ENCODE peak calls at places on chromosomes 12 and 14, in eight cellular contexts. C is K562, K is fibroblast of lung, P is GM23248, D is astrocyte, J is NT2/D1, M is neural progenitor cell, L is PC-3. X is an unnamed sample.

GRCh38 chr14:50037837-50038236 is 78.5 kb downstream of the VCPKMT start:
- DNase-seq in C (no peak), P (peak; percentile 54), M (no peak), J (no peak), D (no peak), L (no peak), K (no peak), X (no peak)

GRCh38 chr12:54376596-54377468 is 7.7 kb downstream of the ZNF385A start:
- DNase-seq in P (no peak), K (no peak), L (no peak), M (no peak), J (no peak), D (no peak), C (no peak), X (no peak)

GRCh38 chr14:103872492-103873113 is 25.2 kb upstream of the PPP1R13B start:
- DNase-seq in K (no peak), P (no peak), M (peak; percentile 40), D (no peak), C (no peak), J (no peak), L (no peak), X (no peak)

GRCh38 chr12:990308-990648 is 745 bp upstream of the ERC1 start:
- DNase-seq in P (peak; percentile 88), M (peak; percentile 79), K (peak; percentile 66), D (peak; percentile 62), J (peak; percentile 56), L (peak; percentile 41), C (no peak), X (peak; percentile 86)

GRCh38 chr12:107764626-107765025 is 3.7 kb upstream of the PRDM4 start:
- DNase-seq in M (no peak), K (no peak), C (no peak), P (no peak), J (no peak), L (no peak), D (no peak), X (no peak)

GRCh38 chr12:49349266-49349665 is 2.6 kb downstream of the DNAJC22 start:
- DNase-seq in P (no peak), L (no peak), D (no peak), C (no peak), J (no peak), M (no peak), K (no peak), X (no peak)

GRCh38 chr14:99982449-99983250 is 82.6 kb upstream of the EVL start:
- DNase-seq in M (peak; percentile 74), P (peak; percentile 77), D (peak; percentile 29), C (peak; percentile 57), L (peak; percentile 71), J (peak; percentile 39), K (peak; percentile 79), X (peak; percentile 85)

GRCh38 chr14:65487783-65488578 is 75.5 kb downstream of the FUT8 start:
- DNase-seq in D (no peak), P (no peak), L (no peak), M (peak; percentile 21), K (no peak), J (no peak), C (no peak), X (no peak)

GRCh38 chr12:132675753-132676152 is 11.4 kb downstream of the POLE start:
- DNase-seq in D (no peak), L (no peak), K (no peak), J (no peak), P (no peak), C (no peak), M (no peak), X (no peak)

GRCh38 chr12:77835982-77836381 is 5.3 kb downstream of the NAV3 start:
- DNase-seq in K (no peak), M (no peak), C (no peak), J (no peak), L (no peak), P (no peak), D (peak; percentile 1), X (peak; percentile 49)

GRCh38 chr14:90510208-90510607 is 113.4 kb downstream of the CALM1 start:
- DNase-seq in L (peak; percentile 10), M (no peak), C (no peak), K (no peak), P (no peak), D (no peak), J (no peak), X (no peak)

GRCh38 chr14:34301107-34301734 is 160.8 kb downstream of the SPTSSA start:
- DNase-seq in D (peak; percentile 34), C (peak; percentile 28), K (peak; percentile 48), J (peak; percentile 32), M (peak; percentile 77), L (peak; percentile 78), P (peak; percentile 65), X (peak; percentile 63)

GRCh38 chr12:18819471-18819870 is 81.6 kb downstream of the CAPZA3 start:
- DNase-seq in P (no peak), C (no peak), D (peak; percentile 69), K (no peak), M (no peak), J (no peak), L (no peak), X (no peak)

GRCh38 chr14:44163946-44164345 is 343.1 kb downstream of the FSCB start:
- DNase-seq in K (peak; percentile 20), J (no peak), P (no peak), C (no peak), L (peak; percentile 17), D (no peak), M (no peak), X (no peak)

GRCh38 chr14:57391609-57392195 is 1.3 kb downstream of the NAA30 start:
- DNase-seq in C (no peak), P (peak; percentile 10), M (peak; percentile 13), J (no peak), D (no peak), K (peak; percentile 16), L (peak; percentile 53), X (peak; percentile 36)

GRCh38 chr14:75725481-75725880 is 64.4 kb downstream of the TTLL5 start:
- DNase-seq in K (no peak), D (peak; percentile 12), J (no peak), M (no peak), P (peak; percentile 32), L (no peak), C (no peak), X (no peak)

GRCh38 chr12:121893901-121894540 is 5.4 kb downstream of the PSMD9 start:
- DNase-seq in M (no peak), J (no peak), C (no peak), P (peak; percentile 85), K (peak; percentile 78), L (peak; percentile 88), D (peak; percentile 58), X (peak; percentile 79)

GRCh38 chr12:12927211-12928079 is 24.5 kb downstream of the GPRC5D start:
- DNase-seq in L (no peak), P (no peak), D (no peak), C (peak; percentile 79), J (no peak), M (no peak), K (peak; percentile 82), X (peak; percentile 75)

GRCh38 chr12:85531345-85531744 is 251.3 kb downstream of the ALX1 start:
- DNase-seq in K (no peak), C (no peak), M (no peak), J (no peak), L (no peak), D (no peak), P (no peak), X (no peak)

DNA sequence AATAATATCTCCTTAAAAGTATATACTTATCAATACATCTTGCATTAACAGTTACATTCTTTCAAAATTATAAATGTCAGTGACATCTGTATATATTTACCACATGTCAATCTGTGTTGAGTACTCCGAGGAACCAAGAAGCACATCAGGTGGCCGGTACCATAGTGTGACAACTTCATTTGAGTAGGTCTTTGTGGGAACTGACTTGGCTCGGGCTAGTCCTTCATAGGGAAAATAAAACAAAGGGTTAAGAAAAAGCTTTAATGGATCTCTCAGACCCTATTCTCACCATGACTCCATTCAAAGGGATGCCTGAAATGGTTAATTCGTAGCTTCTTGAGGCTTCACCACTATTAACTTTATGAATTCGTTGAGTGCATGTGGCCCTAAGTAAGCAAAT is 94.9 kb downstream of the ELK3 start:
- DNase-seq in M (peak; percentile 11), C (no peak), L (no peak), J (no peak), D (no peak), K (no peak), P (no peak), X (no peak)
- H3K36me3 ChIP-seq in M (peaks cover 21% of the 10 kb centered on the region), C (peaks cover 71% of the 10 kb centered on the region), L (peaks cover 34% of the 10 kb centered on the region), J (peaks cover 50% of the 10 kb centered on the region), D (peaks cover 51% of the 10 kb centered on the region), K (peaks cover 8% of the 10 kb centered on the region), P (peaks cover 75% of the 10 kb centered on the region), X (peaks cover 86% of the 10 kb centered on the region)

DNA sequence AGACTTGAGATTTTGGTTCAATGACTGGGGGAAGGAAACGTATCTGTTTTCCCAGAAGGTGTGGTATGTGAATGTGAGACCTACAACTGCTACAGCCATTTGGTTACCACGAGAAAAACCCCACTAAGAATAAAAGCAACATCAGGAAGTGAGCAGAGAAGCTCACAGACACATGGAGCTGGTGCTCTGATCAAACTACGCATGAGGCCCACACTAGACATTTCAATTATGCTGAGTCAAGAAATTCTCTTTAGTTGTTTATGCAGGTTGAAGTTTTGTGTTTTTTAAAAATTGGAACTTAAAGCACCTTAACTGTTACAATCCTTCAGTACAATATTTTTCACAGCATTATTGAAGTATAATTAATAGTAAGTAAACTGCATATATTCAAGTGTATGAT is 8.9 kb upstream of the SPTLC2 start:
- DNase-seq in K (no peak), C (no peak), D (no peak), M (no peak), J (no peak), P (no peak), L (no peak), X (no peak)
- H3K9ac ChIP-seq in K (no peak overlapping the region), C (no peak overlapping the region), D (no peak overlapping the region), M (no peak overlapping the region), J (no peak overlapping the region), P (no peak overlapping the region), L (no peak overlapping the region), X (no peak overlapping the region)

DNA sequence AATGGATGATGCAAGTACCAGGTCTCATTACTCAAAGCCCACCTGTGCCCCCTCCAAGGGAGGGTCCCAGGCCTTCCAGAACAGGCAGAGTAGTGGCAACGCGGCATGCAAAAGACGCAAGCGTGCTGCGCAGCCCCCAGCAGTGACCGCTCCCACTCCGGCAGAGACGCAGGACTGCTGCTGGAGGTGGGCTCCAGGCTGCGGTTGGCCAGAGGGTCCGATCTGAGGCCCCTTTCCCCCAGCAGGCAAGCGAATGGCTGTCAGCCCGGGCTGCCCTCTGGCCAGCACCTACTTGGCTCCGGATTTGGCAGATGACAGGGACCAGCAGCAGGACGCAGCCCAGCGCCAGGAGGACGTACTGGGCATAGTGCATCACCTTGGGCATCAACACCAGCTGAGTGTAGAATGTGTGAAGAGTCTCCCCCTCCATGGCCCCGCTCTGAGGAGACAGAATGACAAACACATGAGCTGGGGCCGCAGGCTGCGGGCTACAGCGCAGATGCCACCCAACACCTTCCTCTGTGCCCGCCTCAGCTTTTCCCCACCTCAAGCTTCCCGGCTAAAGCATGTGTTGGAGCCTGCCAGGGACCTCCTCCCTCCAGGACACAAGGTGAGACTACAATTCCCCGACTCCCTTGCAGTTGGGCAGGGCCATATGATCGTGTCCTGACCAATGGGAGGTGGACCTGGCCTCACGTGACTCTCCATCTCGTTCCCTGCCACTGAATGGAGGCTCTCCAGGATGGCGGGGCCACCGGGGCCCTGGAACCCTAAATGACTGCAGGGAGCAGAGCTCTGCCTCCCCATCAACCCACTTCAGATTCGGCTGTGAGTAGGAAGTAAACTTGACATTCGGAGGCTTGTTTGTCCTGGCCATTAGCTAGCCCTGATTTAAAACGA is 77.3 kb downstream of the SCARB1 start:
- DNase-seq in M (peak; percentile 92), L (no peak), J (peak; percentile 49), D (peak; percentile 82), C (peak; percentile 44), K (peak; percentile 92), P (no peak), X (peak; percentile 94)
- H3K36me3 ChIP-seq in M (no peaks in the 10 kb centered on the region), L (peaks cover 28% of the 10 kb centered on the region), J (peaks cover 54% of the 10 kb centered on the region), D (no peaks in the 10 kb centered on the region), C (peaks cover 90% of the 10 kb centered on the region), K (peaks cover 1% of the 10 kb centered on the region), P (no peaks in the 10 kb centered on the region), X (peaks cover 65% of the 10 kb centered on the region)

GRCh38 chr12:127355061-127355820 is 911.7 kb upstream of the TMEM132C start:
- DNase-seq in K (no peak), P (peak; percentile 60), C (peak; percentile 46), J (no peak), M (peak; percentile 38), L (peak; percentile 76), D (no peak), X (peak; percentile 50)
- H3K9ac ChIP-seq in K (no peak overlapping the region), P (no peak overlapping the region), C (no peak overlapping the region), J (no peak overlapping the region), M (no peak overlapping the region), L (no peak overlapping the region), D (no peak overlapping the region), X (no peak overlapping the region)

X was measured in adipocyte.